ENCODE peak calls at places on chromosomes 16 and 17, in six cellular contexts. One of them, this sample, is unnamed.

GRCh38 chr17:5557485-5557884 is 26.8 kb downstream of the NLRP1 start:
- DNase-seq in hippocampal formation: no peak
- DNase-seq in T47D: no peak
- DNase-seq in NCI-H2171 treated with DMSO at 0.1 percent for 48 hours: no peak
- DNase-seq in amygdala: no peak
- DNase-seq in activated T-helper 1 cell treated with anti-CD3 and anti-CD28 coated beads, Interleukin-2, amount 50 U/mL, for 16 hours: no peak
- DNase-seq in this sample: no peak

GRCh38 chr17:10125761-10126553 is 72.4 kb downstream of the GAS7 start:
- DNase-seq in hippocampal formation: no peak
- DNase-seq in T47D: no peak
- DNase-seq in NCI-H2171 treated with DMSO at 0.1 percent for 48 hours: no peak
- DNase-seq in amygdala: no peak
- DNase-seq in activated T-helper 1 cell treated with anti-CD3 and anti-CD28 coated beads, Interleukin-2, amount 50 U/mL, for 16 hours: no peak
- DNase-seq in this sample: no peak

GRCh38 chr16:23564964-23565363 is 7.4 kb downstream of the UBFD1 start:
- DNase-seq in hippocampal formation: no peak
- DNase-seq in T47D: no peak
- DNase-seq in NCI-H2171 treated with DMSO at 0.1 percent for 48 hours: no peak
- DNase-seq in amygdala: no peak
- DNase-seq in activated T-helper 1 cell treated with anti-CD3 and anti-CD28 coated beads, Interleukin-2, amount 50 U/mL, for 16 hours: no peak
- DNase-seq in this sample: no peak

GRCh38 chr16:66446737-66447136 is 19.6 kb downstream of the BEAN1 start:
- DNase-seq in hippocampal formation: no peak
- DNase-seq in T47D: no peak
- DNase-seq in NCI-H2171 treated with DMSO at 0.1 percent for 48 hours: no peak
- DNase-seq in amygdala: no peak
- DNase-seq in activated T-helper 1 cell treated with anti-CD3 and anti-CD28 coated beads, Interleukin-2, amount 50 U/mL, for 16 hours: no peak
- DNase-seq in this sample: no peak

GRCh38 chr16:14501331-14502255 is 128.5 kb downstream of the PARN start:
- DNase-seq in hippocampal formation: peak
- DNase-seq in T47D: peak
- DNase-seq in NCI-H2171 treated with DMSO at 0.1 percent for 48 hours: peak
- DNase-seq in amygdala: peak
- DNase-seq in activated T-helper 1 cell treated with anti-CD3 and anti-CD28 coated beads, Interleukin-2, amount 50 U/mL, for 16 hours: no peak
- DNase-seq in this sample: peak

GRCh38 chr17:81976332-81977210 is 858 bp upstream of the ASPSCR1 start:
- DNase-seq in hippocampal formation: no peak
- DNase-seq in T47D: no peak
- DNase-seq in NCI-H2171 treated with DMSO at 0.1 percent for 48 hours: peak
- DNase-seq in amygdala: no peak
- DNase-seq in activated T-helper 1 cell treated with anti-CD3 and anti-CD28 coated beads, Interleukin-2, amount 50 U/mL, for 16 hours: no peak
- DNase-seq in this sample: peak

GRCh38 chr16:57000271-57001025 is 11.1 kb downstream of the NLRC5 start:
- DNase-seq in hippocampal formation: no peak
- DNase-seq in T47D: no peak
- DNase-seq in NCI-H2171 treated with DMSO at 0.1 percent for 48 hours: no peak
- DNase-seq in amygdala: no peak
- DNase-seq in activated T-helper 1 cell treated with anti-CD3 and anti-CD28 coated beads, Interleukin-2, amount 50 U/mL, for 16 hours: peak
- DNase-seq in this sample: no peak

GRCh38 chr17:81233316-81233715 is 5.5 kb downstream of the TEPSIN start:
- DNase-seq in hippocampal formation: no peak
- DNase-seq in T47D: no peak
- DNase-seq in NCI-H2171 treated with DMSO at 0.1 percent for 48 hours: no peak
- DNase-seq in amygdala: no peak
- DNase-seq in activated T-helper 1 cell treated with anti-CD3 and anti-CD28 coated beads, Interleukin-2, amount 50 U/mL, for 16 hours: no peak
- DNase-seq in this sample: no peak

GRCh38 chr17:17755715-17756114 is 74.5 kb downstream of the RAI1 start:
- DNase-seq in hippocampal formation: no peak
- DNase-seq in T47D: no peak
- DNase-seq in NCI-H2171 treated with DMSO at 0.1 percent for 48 hours: peak
- DNase-seq in amygdala: no peak
- DNase-seq in activated T-helper 1 cell treated with anti-CD3 and anti-CD28 coated beads, Interleukin-2, amount 50 U/mL, for 16 hours: no peak
- DNase-seq in this sample: no peak

GRCh38 chr17:31582151-31582907 is 190.9 kb downstream of the RAB11FIP4 start:
- DNase-seq in hippocampal formation: peak
- DNase-seq in T47D: no peak
- DNase-seq in NCI-H2171 treated with DMSO at 0.1 percent for 48 hours: no peak
- DNase-seq in amygdala: no peak
- DNase-seq in activated T-helper 1 cell treated with anti-CD3 and anti-CD28 coated beads, Interleukin-2, amount 50 U/mL, for 16 hours: no peak
- DNase-seq in this sample: no peak

GRCh38 chr17:70137451-70138230 is 31.7 kb upstream of the KCNJ2 start:
- DNase-seq in hippocampal formation: peak
- DNase-seq in T47D: no peak
- DNase-seq in NCI-H2171 treated with DMSO at 0.1 percent for 48 hours: no peak
- DNase-seq in amygdala: no peak
- DNase-seq in activated T-helper 1 cell treated with anti-CD3 and anti-CD28 coated beads, Interleukin-2, amount 50 U/mL, for 16 hours: no peak
- DNase-seq in this sample: no peak

GRCh38 chr17:67477687-67478086 is 100.6 kb downstream of the PITPNC1 start:
- DNase-seq in hippocampal formation: no peak
- DNase-seq in T47D: no peak
- DNase-seq in NCI-H2171 treated with DMSO at 0.1 percent for 48 hours: no peak
- DNase-seq in amygdala: no peak
- DNase-seq in activated T-helper 1 cell treated with anti-CD3 and anti-CD28 coated beads, Interleukin-2, amount 50 U/mL, for 16 hours: peak
- DNase-seq in this sample: no peak

GRCh38 chr17:17957584-17957916 is 14.7 kb downstream of the TOM1L2 start:
- DNase-seq in hippocampal formation: no peak
- DNase-seq in T47D: no peak
- DNase-seq in NCI-H2171 treated with DMSO at 0.1 percent for 48 hours: no peak
- DNase-seq in amygdala: no peak
- DNase-seq in activated T-helper 1 cell treated with anti-CD3 and anti-CD28 coated beads, Interleukin-2, amount 50 U/mL, for 16 hours: no peak
- DNase-seq in this sample: no peak

GRCh38 chr17:68955181-68955841 is at the start of gene ABCA8:
- DNase-seq in hippocampal formation: peak
- DNase-seq in T47D: no peak
- DNase-seq in NCI-H2171 treated with DMSO at 0.1 percent for 48 hours: no peak
- DNase-seq in amygdala: peak
- DNase-seq in activated T-helper 1 cell treated with anti-CD3 and anti-CD28 coated beads, Interleukin-2, amount 50 U/mL, for 16 hours: no peak
- DNase-seq in this sample: no peak

GRCh38 chr17:6508519-6509294 is 47.6 kb downstream of the PITPNM3 start:
- DNase-seq in hippocampal formation: no peak
- DNase-seq in T47D: no peak
- DNase-seq in NCI-H2171 treated with DMSO at 0.1 percent for 48 hours: no peak
- DNase-seq in amygdala: no peak
- DNase-seq in activated T-helper 1 cell treated with anti-CD3 and anti-CD28 coated beads, Interleukin-2, amount 50 U/mL, for 16 hours: no peak
- DNase-seq in this sample: no peak

GRCh38 chr17:36592316-36592710 is 634 bp downstream of the DHRS11 start:
- DNase-seq in hippocampal formation: no peak
- DNase-seq in T47D: peak
- DNase-seq in NCI-H2171 treated with DMSO at 0.1 percent for 48 hours: peak
- DNase-seq in amygdala: no peak
- DNase-seq in activated T-helper 1 cell treated with anti-CD3 and anti-CD28 coated beads, Interleukin-2, amount 50 U/mL, for 16 hours: no peak
- DNase-seq in this sample: peak

GRCh38 chr16:52254753-52255152 is 292.2 kb downstream of the TOX3 start:
- DNase-seq in hippocampal formation: no peak
- DNase-seq in T47D: no peak
- DNase-seq in NCI-H2171 treated with DMSO at 0.1 percent for 48 hours: no peak
- DNase-seq in amygdala: no peak
- DNase-seq in activated T-helper 1 cell treated with anti-CD3 and anti-CD28 coated beads, Interleukin-2, amount 50 U/mL, for 16 hours: no peak
- DNase-seq in this sample: no peak

GRCh38 chr16:89863741-89864391 is 9.5 kb upstream of the TCF25 start:
- DNase-seq in hippocampal formation: no peak
- DNase-seq in T47D: no peak
- DNase-seq in NCI-H2171 treated with DMSO at 0.1 percent for 48 hours: no peak
- DNase-seq in amygdala: no peak
- DNase-seq in activated T-helper 1 cell treated with anti-CD3 and anti-CD28 coated beads, Interleukin-2, amount 50 U/mL, for 16 hours: peak
- DNase-seq in this sample: no peak

GRCh38 chr17:80083136-80083661 is 18.2 kb upstream of the GAA start:
- DNase-seq in hippocampal formation: no peak
- DNase-seq in T47D: no peak
- DNase-seq in NCI-H2171 treated with DMSO at 0.1 percent for 48 hours: no peak
- DNase-seq in amygdala: no peak
- DNase-seq in activated T-helper 1 cell treated with anti-CD3 and anti-CD28 coated beads, Interleukin-2, amount 50 U/mL, for 16 hours: no peak
- DNase-seq in this sample: no peak

GRCh38 chr16:53754938-53755910 is 51.3 kb downstream of the FTO start:
- DNase-seq in hippocampal formation: no peak
- DNase-seq in T47D: no peak
- DNase-seq in NCI-H2171 treated with DMSO at 0.1 percent for 48 hours: no peak
- DNase-seq in amygdala: no peak
- DNase-seq in activated T-helper 1 cell treated with anti-CD3 and anti-CD28 coated beads, Interleukin-2, amount 50 U/mL, for 16 hours: no peak
- DNase-seq in this sample: peak

GRCh38 chr17:2264023-2264860 is 39.3 kb downstream of the SMG6 start:
- DNase-seq in hippocampal formation: no peak
- DNase-seq in T47D: no peak
- DNase-seq in NCI-H2171 treated with DMSO at 0.1 percent for 48 hours: no peak
- DNase-seq in amygdala: no peak
- DNase-seq in activated T-helper 1 cell treated with anti-CD3 and anti-CD28 coated beads, Interleukin-2, amount 50 U/mL, for 16 hours: no peak
- DNase-seq in this sample: peak

GRCh38 chr17:75400326-75400939 is 5.0 kb downstream of the GRB2 start:
- DNase-seq in hippocampal formation: no peak
- DNase-seq in T47D: no peak
- DNase-seq in NCI-H2171 treated with DMSO at 0.1 percent for 48 hours: no peak
- DNase-seq in amygdala: no peak
- DNase-seq in activated T-helper 1 cell treated with anti-CD3 and anti-CD28 coated beads, Interleukin-2, amount 50 U/mL, for 16 hours: no peak
- DNase-seq in this sample: no peak

GRCh38 chr16:70454221-70455034 is at the start of gene FCSK:
- DNase-seq in hippocampal formation: peak
- DNase-seq in T47D: peak
- DNase-seq in NCI-H2171 treated with DMSO at 0.1 percent for 48 hours: peak
- DNase-seq in amygdala: peak
- DNase-seq in activated T-helper 1 cell treated with anti-CD3 and anti-CD28 coated beads, Interleukin-2, amount 50 U/mL, for 16 hours: peak
- DNase-seq in this sample: peak

GRCh38 chr17:44310612-44311376 is 2.4 kb downstream of the RUNDC3A start:
- DNase-seq in hippocampal formation: no peak
- DNase-seq in T47D: no peak
- DNase-seq in NCI-H2171 treated with DMSO at 0.1 percent for 48 hours: no peak
- DNase-seq in amygdala: no peak
- DNase-seq in activated T-helper 1 cell treated with anti-CD3 and anti-CD28 coated beads, Interleukin-2, amount 50 U/mL, for 16 hours: no peak
- DNase-seq in this sample: no peak